ENCODE peak calls at places on chromosomes 6 and 20, in five cellular contexts. One of them, this sample, is unnamed.

GRCh38 chr20:34427331-34427730 is 64.3 kb downstream of the ITCH start:
- DNase-seq in breast epithelium: no peak
- DNase-seq in prostate gland: no peak
- DNase-seq in adrenal gland: no peak
- DNase-seq in ovary: no peak
- DNase-seq in this sample: no peak

GRCh38 chr6:31725502-31726350 is 2.6 kb downstream of the MPIG6B start:
- DNase-seq in prostate gland: no peak
- DNase-seq in adrenal gland: no peak
- DNase-seq in ovary: no peak
- DNase-seq in breast epithelium: no peak
- DNase-seq in this sample: peak

GRCh38 chr6:110513001-110513400 is 36.6 kb upstream of the SLC22A16 start:
- DNase-seq in adrenal gland: no peak
- DNase-seq in ovary: no peak
- DNase-seq in breast epithelium: no peak
- DNase-seq in prostate gland: no peak
- DNase-seq in this sample: no peak

GRCh38 chr6:13188306-13188705 is 140.0 kb downstream of the TBC1D7 start:
- DNase-seq in adrenal gland: no peak
- DNase-seq in prostate gland: no peak
- DNase-seq in ovary: no peak
- DNase-seq in breast epithelium: no peak
- DNase-seq in this sample: no peak

GRCh38 chr6:133606833-133607232 is 282.1 kb upstream of the TCF21 start:
- DNase-seq in ovary: no peak
- DNase-seq in adrenal gland: no peak
- DNase-seq in breast epithelium: no peak
- DNase-seq in prostate gland: no peak
- DNase-seq in this sample: no peak

GRCh38 chr6:136566007-136566487 is 15.8 kb upstream of the MAP7 start:
- DNase-seq in ovary: no peak
- DNase-seq in adrenal gland: no peak
- DNase-seq in prostate gland: peak
- DNase-seq in breast epithelium: no peak
- DNase-seq in this sample: no peak

GRCh38 chr6:24935753-24936152 is at the start of gene RIPOR2:
- DNase-seq in ovary: no peak
- DNase-seq in adrenal gland: no peak
- DNase-seq in breast epithelium: no peak
- DNase-seq in prostate gland: no peak
- DNase-seq in this sample: peak

GRCh38 chr6:16437984-16438383 is 199.6 kb downstream of the GMPR start:
- DNase-seq in adrenal gland: no peak
- DNase-seq in ovary: no peak
- DNase-seq in prostate gland: no peak
- DNase-seq in breast epithelium: no peak
- DNase-seq in this sample: peak

GRCh38 chr6:30450908-30451818 is 38.1 kb upstream of the HLA-E start:
- DNase-seq in ovary: peak
- DNase-seq in adrenal gland: peak
- DNase-seq in prostate gland: no peak
- DNase-seq in breast epithelium: no peak
- DNase-seq in this sample: no peak

GRCh38 chr6:57013501-57013900 is 33.0 kb upstream of the KIAA1586 start:
- DNase-seq in breast epithelium: no peak
- DNase-seq in adrenal gland: no peak
- DNase-seq in ovary: no peak
- DNase-seq in prostate gland: no peak
- DNase-seq in this sample: no peak

GRCh38 chr6:21300439-21300838 is 293.1 kb upstream of the SOX4 start:
- DNase-seq in ovary: no peak
- DNase-seq in adrenal gland: no peak
- DNase-seq in breast epithelium: no peak
- DNase-seq in prostate gland: no peak
- DNase-seq in this sample: no peak

GRCh38 chr6:159842035-159842434 is 42.0 kb downstream of the PNLDC1 start:
- DNase-seq in breast epithelium: no peak
- DNase-seq in adrenal gland: no peak
- DNase-seq in prostate gland: no peak
- DNase-seq in ovary: no peak
- DNase-seq in this sample: no peak

GRCh38 chr6:48194596-48195295 is 83.7 kb upstream of the PTCHD4 start:
- DNase-seq in ovary: no peak
- DNase-seq in breast epithelium: no peak
- DNase-seq in prostate gland: no peak
- DNase-seq in adrenal gland: peak
- DNase-seq in this sample: no peak

DNA sequence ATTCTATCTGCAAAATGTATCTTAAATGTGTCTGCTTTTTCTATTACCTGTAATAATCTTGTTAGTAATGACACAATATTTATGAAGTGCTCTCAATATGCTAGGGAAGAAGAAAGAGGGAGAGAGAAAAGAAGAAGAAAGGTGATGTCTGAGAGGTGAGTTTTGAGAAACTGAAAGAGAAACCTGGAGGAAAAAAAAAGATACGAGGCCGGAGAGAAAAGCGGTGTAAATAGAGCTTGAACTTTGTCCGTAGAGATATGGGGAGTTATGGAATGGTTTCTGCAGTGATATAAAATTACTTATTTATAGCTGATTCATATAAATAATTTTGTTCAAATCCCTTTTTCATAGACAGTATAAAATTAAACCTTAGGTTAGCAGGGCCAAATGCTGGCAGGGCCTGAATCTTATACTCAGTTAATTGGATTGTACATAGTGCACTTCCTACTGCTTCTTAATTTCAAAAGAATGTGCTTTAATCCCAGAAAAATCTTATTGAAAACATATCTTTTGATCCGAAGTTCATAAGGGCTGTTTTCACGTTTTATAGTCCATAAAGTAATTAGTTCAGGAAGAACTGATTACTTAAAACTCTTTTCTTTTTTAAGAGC is 43.0 kb downstream of the MYB start:
- DNase-seq in prostate gland: no peak
- DNase-seq in breast epithelium: no peak
- DNase-seq in adrenal gland: no peak
- DNase-seq in ovary: no peak
- DNase-seq in this sample: no peak
- H3K4me3 ChIP-seq in prostate gland: no peak
- H3K4me3 ChIP-seq in breast epithelium: no peak
- H3K4me3 ChIP-seq in adrenal gland: no peak
- H3K4me3 ChIP-seq in ovary: no peak
- H3K4me3 ChIP-seq in this sample: no peak

GRCh38 chr6:26521485-26522391 is 16.4 kb upstream of the HMGN4 start:
- DNase-seq in adrenal gland: peak
- DNase-seq in breast epithelium: peak
- DNase-seq in prostate gland: peak
- DNase-seq in ovary: peak
- DNase-seq in this sample: peak

GRCh38 chr6:26520088-26520839 is 17.9 kb upstream of the HMGN4 start:
- DNase-seq in breast epithelium: peak
- DNase-seq in adrenal gland: no peak
- DNase-seq in prostate gland: no peak
- DNase-seq in ovary: no peak
- DNase-seq in this sample: peak

GRCh38 chr6:26519359-26519758 is 18.8 kb upstream of the HMGN4 start:
- DNase-seq in prostate gland: no peak
- DNase-seq in adrenal gland: no peak
- DNase-seq in breast epithelium: no peak
- DNase-seq in ovary: no peak
- DNase-seq in this sample: no peak

GRCh38 chr6:26524722-26525360 is 13.3 kb upstream of the HMGN4 start:
- DNase-seq in adrenal gland: no peak
- DNase-seq in breast epithelium: no peak
- DNase-seq in ovary: no peak
- DNase-seq in prostate gland: no peak
- DNase-seq in this sample: no peak

GRCh38 chr6:26520840-26521484 is 17.2 kb upstream of the HMGN4 start:
- DNase-seq in ovary: peak
- DNase-seq in breast epithelium: peak
- DNase-seq in adrenal gland: peak
- DNase-seq in prostate gland: peak
- DNase-seq in this sample: peak
- TF ChIP-seq POLR2A in ovary: peak
- TF ChIP-seq POLR2A in breast epithelium: no peak
- TF ChIP-seq POLR2A in adrenal gland: no peak
- TF ChIP-seq POLR2A in prostate gland: no peak
- TF ChIP-seq POLR2A in this sample: no peak

GRCh38 chr6:168440520-168441433 is at the start of gene SMOC2:
- DNase-seq in ovary: peak
- DNase-seq in adrenal gland: no peak
- DNase-seq in prostate gland: peak
- DNase-seq in breast epithelium: no peak
- DNase-seq in this sample: peak
- H3K27ac ChIP-seq in ovary: peak
- H3K27ac ChIP-seq in adrenal gland: no peak
- H3K27ac ChIP-seq in prostate gland: peak
- H3K27ac ChIP-seq in breast epithelium: no peak
- H3K27ac ChIP-seq in this sample: peak

GRCh38 chr6:90416322-90416721 is 119.7 kb upstream of the BACH2 start:
- DNase-seq in prostate gland: no peak
- DNase-seq in breast epithelium: no peak
- DNase-seq in adrenal gland: no peak
- DNase-seq in ovary: no peak
- DNase-seq in this sample: no peak

GRCh38 chr6:90420495-90420894 is 123.9 kb upstream of the BACH2 start:
- DNase-seq in prostate gland: no peak
- DNase-seq in adrenal gland: no peak
- DNase-seq in breast epithelium: no peak
- DNase-seq in ovary: no peak
- DNase-seq in this sample: no peak

GRCh38 chr6:90415178-90415577 is 118.5 kb upstream of the BACH2 start:
- DNase-seq in prostate gland: no peak
- DNase-seq in breast epithelium: no peak
- DNase-seq in ovary: no peak
- DNase-seq in adrenal gland: no peak
- DNase-seq in this sample: no peak

GRCh38 chr6:90414352-90414751 is 117.7 kb upstream of the BACH2 start:
- DNase-seq in prostate gland: no peak
- DNase-seq in adrenal gland: no peak
- DNase-seq in breast epithelium: no peak
- DNase-seq in ovary: no peak
- DNase-seq in this sample: no peak

GRCh38 chr6:90417385-90417784 is 120.7 kb upstream of the BACH2 start:
- DNase-seq in breast epithelium: no peak
- DNase-seq in prostate gland: no peak
- DNase-seq in ovary: no peak
- DNase-seq in adrenal gland: no peak
- DNase-seq in this sample: no peak
- H3K4me3 ChIP-seq in breast epithelium: no peak
- H3K4me3 ChIP-seq in prostate gland: no peak
- H3K4me3 ChIP-seq in ovary: no peak
- H3K4me3 ChIP-seq in adrenal gland: no peak
- H3K4me3 ChIP-seq in this sample: no peak

GRCh38 chr20:18057106-18057993 is at the start of gene OVOL2:
- DNase-seq in ovary: no peak
- DNase-seq in breast epithelium: peak
- DNase-seq in adrenal gland: no peak
- DNase-seq in prostate gland: peak
- DNase-seq in this sample: peak
- TF ChIP-seq POLR2A in ovary: no peak
- TF ChIP-seq POLR2A in breast epithelium: no peak
- TF ChIP-seq POLR2A in adrenal gland: no peak
- TF ChIP-seq POLR2A in prostate gland: no peak
- TF ChIP-seq POLR2A in this sample: no peak

DNA sequence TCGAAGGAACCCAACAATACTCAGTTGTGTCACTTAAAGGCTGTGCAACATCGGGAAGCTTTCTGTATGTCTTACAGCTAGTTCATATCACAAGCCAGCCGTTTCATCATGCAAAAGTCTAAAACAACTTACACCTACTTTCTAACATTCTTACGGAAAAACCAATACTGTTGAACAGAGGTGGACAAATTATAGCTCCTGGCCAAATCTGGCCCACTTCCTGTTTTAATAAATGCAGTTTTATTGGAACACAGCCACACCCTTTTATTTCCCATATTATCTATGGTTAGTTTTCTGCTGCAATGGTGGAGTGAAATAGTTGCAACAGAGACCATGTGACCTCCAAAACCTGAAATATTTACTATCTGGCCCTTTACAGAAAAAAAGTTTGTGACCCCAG is 46.6 kb downstream of the MYB start:
- DNase-seq in ovary: no peak
- DNase-seq in breast epithelium: no peak
- DNase-seq in prostate gland: no peak
- DNase-seq in adrenal gland: no peak
- DNase-seq in this sample: no peak
- H3K27ac ChIP-seq in ovary: no peak
- H3K27ac ChIP-seq in breast epithelium: no peak
- H3K27ac ChIP-seq in prostate gland: no peak
- H3K27ac ChIP-seq in adrenal gland: no peak
- H3K27ac ChIP-seq in this sample: no peak

GRCh38 chr20:41141153-41141815 is 3.9 kb downstream of the PLCG1 start:
- DNase-seq in breast epithelium: no peak
- DNase-seq in adrenal gland: peak
- DNase-seq in prostate gland: no peak
- DNase-seq in ovary: no peak
- DNase-seq in this sample: peak
- H3K4me3 ChIP-seq in breast epithelium: peak
- H3K4me3 ChIP-seq in adrenal gland: no peak
- H3K4me3 ChIP-seq in prostate gland: no peak
- H3K4me3 ChIP-seq in ovary: no peak
- H3K4me3 ChIP-seq in this sample: no peak

DNA sequence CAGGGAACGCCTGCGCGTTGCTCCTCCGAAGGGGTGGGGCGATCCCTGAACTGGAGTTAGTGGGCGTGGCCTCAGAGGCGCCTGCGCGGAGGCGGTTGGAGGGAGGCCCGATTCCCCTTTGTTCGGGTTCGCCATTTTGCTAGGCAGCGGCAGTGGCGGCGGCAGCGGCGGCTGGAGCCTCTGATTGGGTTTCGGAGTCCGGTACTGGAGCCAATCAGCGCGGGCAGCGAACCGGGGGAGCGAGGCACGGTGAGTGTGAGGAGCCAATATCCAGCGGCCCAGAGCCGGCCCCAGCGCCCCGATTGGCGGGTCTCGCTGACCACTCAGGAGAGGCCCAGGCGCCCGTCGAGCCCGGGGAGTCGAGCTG is at the start of gene NFYA:
- DNase-seq in breast epithelium: no peak
- DNase-seq in prostate gland: no peak
- DNase-seq in ovary: no peak
- DNase-seq in adrenal gland: no peak
- DNase-seq in this sample: no peak
- TF ChIP-seq POLR2A in breast epithelium: peak
- TF ChIP-seq POLR2A in prostate gland: peak
- TF ChIP-seq POLR2A in ovary: no peak
- TF ChIP-seq POLR2A in adrenal gland: no peak
- TF ChIP-seq POLR2A in this sample: no peak

DNA sequence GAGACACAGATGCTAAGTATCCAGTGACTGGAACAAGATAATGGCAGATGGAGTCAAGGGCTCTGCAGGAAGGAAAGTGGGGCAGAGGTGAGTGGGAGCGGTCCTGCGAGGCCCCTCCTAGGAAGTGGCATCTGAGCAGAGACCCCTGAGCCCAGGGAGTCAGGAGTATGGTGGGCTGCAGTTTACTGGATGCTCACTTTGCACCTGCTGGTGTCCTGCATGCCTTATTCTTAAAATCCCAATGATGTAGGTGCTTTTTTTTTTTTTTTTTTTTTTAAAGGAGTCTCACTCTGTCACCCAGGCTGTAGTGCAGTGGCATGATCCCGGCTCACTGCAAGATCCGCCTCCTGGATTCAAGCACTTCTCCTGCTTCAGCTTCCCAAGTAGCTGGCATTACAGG is 5.6 kb downstream of the CEBPB start:
- DNase-seq in breast epithelium: no peak
- DNase-seq in adrenal gland: peak
- DNase-seq in prostate gland: no peak
- DNase-seq in ovary: no peak
- DNase-seq in this sample: no peak
- H3K27ac ChIP-seq in breast epithelium: peak
- H3K27ac ChIP-seq in adrenal gland: peak
- H3K27ac ChIP-seq in prostate gland: no peak
- H3K27ac ChIP-seq in ovary: no peak
- H3K27ac ChIP-seq in this sample: no peak

This sample was measured in testis.